ENCODE peak calls at places on chromosomes 6 and 20, in eight cellular contexts. R is A549, O is ovary, Z is HCT116, G is stomach, W is tibial artery, C is mammary epithelial cell, U is HepG2. V is an unnamed sample.

GRCh38 chr6:106820412-106820852 is 154.1 kb downstream of the CD24 start:
- DNase-seq in Z (no peak), G (no peak), C (no peak), O (no peak), W (no peak), R (peak; percentile 31), U (no peak), V (no peak)

GRCh38 chr20:3751664-3752385 is 15.7 kb downstream of the ADISSP start:
- DNase-seq in C (no peak), O (no peak), G (peak; percentile 72), W (peak; percentile 38), U (no peak), R (no peak), Z (no peak), V (no peak)

GRCh38 chr6:25971187-25971811 is 8.7 kb downstream of the TRIM38 start:
- DNase-seq in Z (peak; percentile 73), G (no peak), R (peak; percentile 29), O (no peak), C (peak; percentile 80), W (peak; percentile 55), U (peak; percentile 29), V (peak; percentile 49)

GRCh38 chr20:51319522-51319921 is 223.0 kb downstream of the NFATC2 start:
- DNase-seq in W (no peak), G (no peak), C (no peak), U (no peak), Z (no peak), R (no peak), O (no peak), V (no peak)

GRCh38 chr6:24614648-24615047 is 31.3 kb downstream of the KIAA0319 start:
- DNase-seq in W (no peak), Z (no peak), O (no peak), C (no peak), U (no peak), G (no peak), R (no peak), V (no peak)

GRCh38 chr6:21437583-21437982 is 156.0 kb upstream of the SOX4 start:
- DNase-seq in G (no peak), O (no peak), R (no peak), C (no peak), Z (no peak), W (no peak), U (no peak), V (no peak)

GRCh38 chr20:23857954-23858565 is 21.5 kb downstream of the CST5 start:
- DNase-seq in W (no peak), U (no peak), C (no peak), Z (no peak), R (no peak), G (no peak), O (no peak), V (no peak)

GRCh38 chr20:18857640-18858039 is 44.1 kb downstream of the SCP2D1 start:
- DNase-seq in G (no peak), U (no peak), R (no peak), W (no peak), C (peak; percentile 68), Z (no peak), O (no peak), V (no peak)

GRCh38 chr6:170529839-170530520 is 23.1 kb downstream of the PSMB1 start:
- DNase-seq in Z (peak; percentile 52), C (peak; percentile 48), O (peak; percentile 82), G (peak; percentile 83), R (peak; percentile 67), W (peak; percentile 65), U (peak; percentile 69), V (peak; percentile 85)

GRCh38 chr20:47929368-47930115 is 144.3 kb upstream of the SULF2 start:
- DNase-seq in O (no peak), C (peak; percentile 90), Z (peak; percentile 41), W (peak; percentile 48), R (peak; percentile 36), G (no peak), U (no peak), V (no peak)

GRCh38 chr6:33197431-33198048 is 2.9 kb downstream of the RXRB start:
- DNase-seq in U (peak; percentile 80), G (peak; percentile 76), C (peak; percentile 51), W (no peak), R (peak; percentile 67), O (no peak), Z (peak; percentile 66), V (no peak)

GRCh38 chr6:146905313-146905712 is 298.9 kb upstream of the STXBP5 start:
- DNase-seq in U (peak; percentile 15), C (peak; percentile 86), Z (peak; percentile 18), G (peak; percentile 31), O (no peak), W (peak; percentile 30), R (no peak), V (no peak)

GRCh38 chr20:59726196-59726595 is 121.9 kb downstream of the PHACTR3 start:
- DNase-seq in O (no peak), G (no peak), R (no peak), C (no peak), Z (no peak), U (no peak), W (no peak), V (no peak)

DNA sequence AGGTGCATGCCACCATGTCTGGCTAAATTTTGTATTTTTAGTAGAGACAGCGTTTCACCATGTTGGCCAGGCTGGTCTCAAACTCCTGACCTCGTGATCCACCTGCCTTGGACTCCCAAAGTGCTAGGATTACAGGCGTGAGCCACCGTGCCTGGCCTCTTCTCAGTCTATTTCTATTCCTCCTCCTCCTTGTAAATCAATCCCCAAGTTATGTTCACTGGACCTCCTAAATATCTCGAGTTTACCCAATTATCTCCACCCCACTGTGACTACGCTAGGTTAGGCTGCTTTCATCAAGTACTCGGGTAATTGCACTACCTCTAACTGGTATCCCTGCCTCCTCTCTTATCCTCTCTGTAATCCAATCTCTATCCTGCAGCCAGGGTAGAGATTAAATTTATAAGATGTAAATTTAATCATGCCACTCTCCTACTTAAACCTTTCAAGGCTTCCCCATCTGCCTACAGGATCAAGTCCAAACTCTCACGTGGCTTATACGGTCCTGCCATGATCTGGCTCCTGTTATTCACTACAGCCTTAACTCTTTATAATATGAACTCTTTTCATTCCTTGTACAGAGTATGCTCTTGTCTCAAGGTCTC is 837 bp upstream of the MAD2L1BP start:
- DNase-seq in O (no peak), G (no peak), W (no peak), C (no peak), U (no peak), R (no peak), Z (no peak), V (no peak)
- H3K27ac ChIP-seq in O (no peak overlapping the region), G (peak overlapping the region; percentile 93), W (peak overlapping the region; percentile 86), C (no peak overlapping the region), U (peak overlapping the region; percentile 68), R (peak overlapping the region; percentile 91), Z (peak overlapping the region; percentile 84), V (peak overlapping the region; percentile 85)

DNA sequence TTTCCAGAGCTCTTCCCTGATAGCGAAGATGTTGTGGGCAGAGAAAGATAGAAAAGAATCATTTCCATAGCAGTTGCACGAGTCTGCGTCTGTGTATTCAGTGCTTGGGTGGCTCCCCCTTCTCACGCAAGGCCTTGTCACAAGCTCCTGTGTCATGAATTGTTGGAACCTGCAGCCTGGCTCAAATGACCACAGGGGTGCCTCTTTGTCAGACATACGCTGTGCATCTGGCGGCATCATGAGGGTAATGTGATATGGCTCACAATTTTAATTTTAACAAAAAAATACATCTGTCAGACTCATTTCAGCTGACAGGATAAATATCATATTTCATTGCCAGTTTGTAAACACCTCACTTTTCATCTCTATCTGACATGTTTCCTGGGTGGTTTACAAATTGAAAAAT is 90.8 kb downstream of the CAP2 start:
- DNase-seq in R (no peak), W (no peak), Z (no peak), G (no peak), U (no peak), C (no peak), O (no peak), V (no peak)
- H3K4me3 ChIP-seq in R (no peak overlapping the region), W (no peak overlapping the region), Z (no peak overlapping the region), G (no peak overlapping the region), U (no peak overlapping the region), C (no peak overlapping the region), O (no peak overlapping the region), V (no peak overlapping the region)

DNA sequence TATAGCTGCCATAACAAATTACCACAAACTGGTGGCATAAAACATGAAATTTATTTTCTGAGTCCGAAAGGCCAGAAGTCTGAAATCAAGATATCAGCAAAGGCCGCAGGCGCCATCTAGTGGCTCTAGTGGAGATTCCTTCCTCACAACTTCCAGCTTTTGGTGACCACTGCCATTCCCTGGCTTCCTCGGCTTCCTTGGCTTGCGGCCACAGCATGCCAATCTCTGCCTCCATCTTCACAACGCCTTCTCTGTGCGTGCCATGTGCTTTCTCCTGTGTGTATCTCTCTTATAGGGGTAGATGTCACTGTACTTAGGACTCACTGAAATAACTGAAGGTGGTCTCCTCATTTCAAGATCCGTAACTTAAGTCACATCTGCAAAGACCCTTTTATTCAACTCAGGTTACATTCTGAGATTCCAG is 5.4 kb upstream of the PLAGL1 start:
- DNase-seq in Z (peak; percentile 73), W (peak; percentile 57), R (peak; percentile 13), G (peak; percentile 85), U (peak; percentile 81), C (peak; percentile 56), O (peak; percentile 76), V (peak; percentile 71)
- TF ChIP-seq CTCF in Z (peak; percentile 86), W (peak; percentile 90), R (peak; percentile 85), G (no peak), U (peak; percentile 95), C (peak; percentile 88), O (peak; percentile 73), V (peak; percentile 93)

GRCh38 chr20:38640486-38640885 is 38.9 kb downstream of the ARHGAP40 start:
- DNase-seq in C (no peak), Z (no peak), G (no peak), U (no peak), R (no peak), W (no peak), O (no peak), V (no peak)

GRCh38 chr20:38645318-38645717 is 43.7 kb downstream of the ARHGAP40 start:
- DNase-seq in R (no peak), O (no peak), W (no peak), U (no peak), Z (no peak), G (no peak), C (no peak), V (no peak)

GRCh38 chr20:38645980-38646858 is 44.6 kb downstream of the ARHGAP40 start:
- DNase-seq in U (peak; percentile 71), Z (peak; percentile 43), C (peak; percentile 53), O (peak; percentile 75), R (peak; percentile 86), W (peak; percentile 54), G (peak; percentile 83), V (peak; percentile 54)

GRCh38 chr20:38644588-38644987 is 43.0 kb downstream of the ARHGAP40 start:
- DNase-seq in C (no peak), U (no peak), O (no peak), Z (no peak), G (no peak), W (no peak), R (no peak), V (no peak)

GRCh38 chr20:38642498-38642897 is 40.9 kb downstream of the ARHGAP40 start:
- DNase-seq in O (no peak), C (no peak), Z (no peak), R (no peak), U (no peak), W (no peak), G (no peak), V (no peak)
- H3K27ac ChIP-seq in O (no peak overlapping the region), C (no peak overlapping the region), Z (no peak overlapping the region), R (no peak overlapping the region), U (no peak overlapping the region), W (no peak overlapping the region), G (no peak overlapping the region), V (no peak overlapping the region)

GRCh38 chr6:52293067-52293466 is 8.5 kb upstream of the MCM3 start:
- DNase-seq in W (no peak), G (no peak), R (no peak), O (no peak), U (no peak), C (no peak), Z (no peak), V (no peak)
- H3K4me3 ChIP-seq in W (no peak overlapping the region), G (no peak overlapping the region), R (no peak overlapping the region), O (no peak overlapping the region), U (no peak overlapping the region), C (no peak overlapping the region), Z (no peak overlapping the region), V (no peak overlapping the region)